ENCODE peak calls at places on chromosomes 4 and X, in eight cellular contexts. W, F, B, Z, C, N, Q and K are unnamed samples.

GRCh38 chrX:9873952-9874351 is 87.7 kb downstream of the SHROOM2 start:
- DNase-seq in W (no peak), F (no peak), B (peak; percentile 33), Z (no peak), C (peak; percentile 58), N (peak; percentile 44), Q (peak; percentile 33), K (peak; percentile 66)

GRCh38 chr4:103719320-103720204 is at the start of gene TACR3:
- DNase-seq in W (no peak), F (no peak), B (no peak), Z (no peak), C (no peak), N (no peak), Q (no peak), K (peak; percentile 74)

GRCh38 chr4:81470456-81471327 is 1.0 kb downstream of the RASGEF1B start:
- DNase-seq in W (peak; percentile 83), F (peak; percentile 75), B (peak; percentile 73), Z (no peak), C (peak; percentile 66), N (no peak), Q (peak; percentile 68), K (peak; percentile 77)

GRCh38 chr4:151031831-151032605 is 16.9 kb upstream of the LRBA start:
- DNase-seq in W (no peak), F (no peak), B (no peak), Z (no peak), C (no peak), N (no peak), Q (no peak), K (no peak)

GRCh38 chrX:1025413-1025812 is 187.0 kb downstream of the CRLF2 start:
- DNase-seq in W (no peak), F (no peak), B (no peak), Z (no peak), C (no peak), N (no peak), Q (no peak), K (no peak)

GRCh38 chr4:13347517-13348125 is 136.5 kb downstream of the RAB28 start:
- DNase-seq in W (no peak), F (no peak), B (no peak), Z (no peak), C (no peak), N (no peak), Q (no peak), K (no peak)

GRCh38 chr4:22514001-22514400 is 1.9 kb downstream of the ADGRA3 start:
- DNase-seq in W (no peak), F (no peak), B (no peak), Z (no peak), C (no peak), N (peak; percentile 6), Q (no peak), K (no peak)

GRCh38 chr4:57184378-57185031 is 74.3 kb upstream of the IGFBP7 start:
- DNase-seq in W (no peak), F (no peak), B (no peak), Z (no peak), C (no peak), N (no peak), Q (no peak), K (no peak)

GRCh38 chr4:7817877-7818675 is 121.6 kb downstream of the AFAP1 start:
- DNase-seq in W (no peak), F (peak; percentile 26), B (no peak), Z (no peak), C (no peak), N (no peak), Q (no peak), K (no peak)

GRCh38 chr4:7820031-7820825 is 119.4 kb downstream of the AFAP1 start:
- DNase-seq in W (no peak), F (no peak), B (no peak), Z (no peak), C (no peak), N (no peak), Q (no peak), K (no peak)

GRCh38 chr4:7821245-7822165 is 118.2 kb downstream of the AFAP1 start:
- DNase-seq in W (no peak), F (peak; percentile 10), B (no peak), Z (no peak), C (no peak), N (no peak), Q (no peak), K (no peak)

GRCh38 chr4:7818676-7819041 is 121.0 kb downstream of the AFAP1 start:
- DNase-seq in W (no peak), F (no peak), B (no peak), Z (no peak), C (no peak), N (no peak), Q (no peak), K (no peak)

DNA sequence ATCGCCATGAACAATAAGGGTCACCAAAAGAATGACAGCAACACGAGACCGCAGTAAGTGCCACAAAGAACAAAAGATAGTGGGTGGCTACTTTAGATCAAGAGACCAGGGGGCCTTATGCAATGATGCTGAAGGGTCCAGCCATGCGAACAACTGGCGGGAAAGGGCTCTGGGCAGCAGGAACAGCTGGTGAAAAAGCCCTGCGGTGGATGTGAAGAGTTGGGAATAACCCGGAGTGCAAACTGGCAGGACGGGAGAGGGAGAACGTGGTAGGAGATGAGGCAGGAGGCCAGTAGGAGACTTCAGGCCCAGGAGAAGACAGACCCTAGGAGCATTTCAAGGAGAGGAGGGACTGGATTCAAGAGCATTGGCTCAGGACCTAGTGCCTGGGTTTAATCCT is 120.2 kb downstream of the AFAP1 start:
- DNase-seq in W (no peak), F (peak; percentile 38), B (no peak), Z (no peak), C (no peak), N (no peak), Q (no peak), K (no peak)
- H3K4me1 ChIP-seq in W (peaks cover 10% of the 10 kb centered on the region), F (peaks cover 20% of the 10 kb centered on the region), B (no peaks in the 10 kb centered on the region), Z (no peaks in the 10 kb centered on the region), C (no peaks in the 10 kb centered on the region), N (peaks cover 87% of the 10 kb centered on the region), Q (peaks cover 9% of the 10 kb centered on the region), K (no peaks in the 10 kb centered on the region)

DNA sequence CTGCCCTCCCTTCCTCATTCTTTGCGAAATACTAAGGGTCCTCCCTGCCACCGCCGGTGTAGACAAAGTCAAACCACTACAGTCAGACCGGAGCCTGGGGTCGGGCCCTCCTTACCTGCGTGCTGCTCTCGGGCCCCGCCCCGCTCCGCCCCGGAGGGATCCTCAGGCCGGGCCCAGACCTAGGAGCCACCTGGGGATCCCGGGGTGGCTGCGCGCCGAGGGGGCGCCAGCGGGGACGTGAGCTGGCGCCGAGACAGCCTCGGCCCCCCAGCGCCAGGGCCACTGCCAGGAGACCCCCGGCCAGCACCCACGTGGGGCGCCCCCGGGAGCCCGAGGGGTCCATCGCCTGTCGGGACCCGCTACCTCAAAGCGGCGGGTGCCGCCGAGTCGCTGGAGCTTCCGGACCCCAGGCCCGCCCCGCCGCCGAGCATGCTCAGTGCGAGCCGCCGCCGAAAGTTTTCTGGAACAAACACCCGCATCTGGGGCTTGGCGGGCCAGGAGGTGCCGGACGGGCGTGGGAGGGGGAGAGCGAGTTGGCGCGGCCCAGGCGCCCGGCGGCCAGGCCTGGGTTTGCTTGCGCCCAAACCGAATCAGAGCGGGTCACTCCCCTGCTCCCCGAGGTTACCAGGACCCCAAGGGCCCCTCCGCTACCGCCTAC is at the start of gene EVC2:
- DNase-seq in W (peak; percentile 67), F (peak; percentile 84), B (peak; percentile 71), Z (no peak), C (no peak), N (peak; percentile 13), Q (peak; percentile 56), K (peak; percentile 65)
- H3K4me1 ChIP-seq in W (peaks cover 9% of the 10 kb centered on the region), F (peaks cover 18% of the 10 kb centered on the region), B (peaks cover 4% of the 10 kb centered on the region), Z (peaks cover 50% of the 10 kb centered on the region), C (no peaks in the 10 kb centered on the region), N (peaks cover 38% of the 10 kb centered on the region), Q (no peaks in the 10 kb centered on the region), K (peaks cover 11% of the 10 kb centered on the region)

DNA sequence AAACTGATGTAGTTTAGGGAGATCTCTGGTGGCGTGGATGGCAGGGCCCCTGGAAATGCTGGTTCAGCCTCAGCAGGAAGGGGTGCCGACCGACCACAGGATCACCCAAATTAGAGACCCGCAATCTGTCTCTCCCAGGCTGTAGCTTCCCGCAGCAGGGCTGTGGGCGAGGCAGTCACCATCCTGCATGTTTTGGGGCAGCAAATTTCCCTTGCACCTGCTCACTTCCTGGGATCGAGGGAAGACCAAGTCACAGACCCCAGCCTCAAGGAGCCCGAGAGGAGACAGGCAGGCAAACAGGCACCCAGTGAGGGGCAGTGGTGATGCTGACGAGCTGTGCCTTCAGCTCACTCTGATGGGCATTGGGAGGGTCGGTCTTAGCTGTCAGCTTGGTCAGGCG is 21.2 kb upstream of the GPR78 start:
- DNase-seq in W (no peak), F (peak; percentile 46), B (no peak), Z (no peak), C (no peak), N (no peak), Q (no peak), K (no peak)
- H3K4me1 ChIP-seq in W (no peaks in the 10 kb centered on the region), F (no peaks in the 10 kb centered on the region), B (no peaks in the 10 kb centered on the region), Z (no peaks in the 10 kb centered on the region), C (no peaks in the 10 kb centered on the region), N (peaks cover 26% of the 10 kb centered on the region), Q (no peaks in the 10 kb centered on the region), K (peaks cover 13% of the 10 kb centered on the region)

DNA sequence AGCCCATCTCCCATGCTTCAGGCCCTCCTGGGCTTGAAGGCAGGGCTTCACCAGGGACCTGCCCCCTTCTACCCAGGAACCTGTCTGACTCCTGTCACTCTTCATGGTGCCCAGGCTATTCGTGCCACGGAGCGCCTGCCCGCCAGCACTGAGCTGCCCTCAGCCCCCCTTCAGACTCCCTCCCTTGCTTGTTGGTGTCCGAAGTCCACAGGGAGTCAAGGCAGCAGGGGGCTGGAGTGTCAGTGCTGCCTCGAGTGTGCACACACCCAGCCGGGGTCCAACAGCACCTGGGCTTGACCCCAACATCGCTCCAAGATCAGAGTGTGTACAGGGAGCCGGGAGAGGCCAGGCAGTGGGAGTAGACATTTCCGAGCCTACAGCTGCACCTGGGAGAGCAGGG is 59.8 kb downstream of the TBCK start:
- DNase-seq in W (no peak), F (no peak), B (no peak), Z (no peak), C (no peak), N (no peak), Q (no peak), K (no peak)
- H3K4me1 ChIP-seq in W (no peaks in the 10 kb centered on the region), F (no peaks in the 10 kb centered on the region), B (no peaks in the 10 kb centered on the region), Z (no peaks in the 10 kb centered on the region), C (no peaks in the 10 kb centered on the region), N (peaks cover 23% of the 10 kb centered on the region), Q (no peaks in the 10 kb centered on the region), K (no peaks in the 10 kb centered on the region)

DNA sequence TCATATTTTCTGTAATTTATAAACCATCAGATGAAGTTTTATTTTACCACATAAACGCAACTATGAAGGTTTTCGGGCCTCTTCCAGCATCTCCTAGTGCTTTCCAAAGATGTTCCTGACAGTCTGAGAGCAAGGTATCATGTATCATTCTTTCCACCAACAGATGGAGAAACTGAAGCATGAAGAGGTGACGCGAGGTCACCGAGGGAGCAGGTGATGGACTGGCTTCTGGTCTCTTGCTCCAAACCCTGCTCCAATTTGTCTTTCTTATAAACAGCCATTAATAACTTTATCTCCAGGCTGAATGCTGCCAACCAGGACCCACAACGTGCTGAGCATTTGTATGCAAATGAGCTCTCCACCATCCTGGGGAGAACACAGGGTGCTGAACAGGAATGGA is 86.3 kb upstream of the MAML3 start:
- DNase-seq in W (no peak), F (no peak), B (no peak), Z (no peak), C (no peak), N (no peak), Q (no peak), K (no peak)
- H3K4me1 ChIP-seq in W (peaks cover 27% of the 10 kb centered on the region), F (peaks cover 41% of the 10 kb centered on the region), B (no peaks in the 10 kb centered on the region), Z (peaks cover 9% of the 10 kb centered on the region), C (peaks cover 17% of the 10 kb centered on the region), N (peaks cover 10% of the 10 kb centered on the region), Q (peaks cover 49% of the 10 kb centered on the region), K (peaks cover 12% of the 10 kb centered on the region)

GRCh38 chr4:68209003-68209402 is 36.5 kb downstream of the TMPRSS11B start:
- DNase-seq in W (no peak), F (no peak), B (no peak), Z (no peak), C (no peak), N (no peak), Q (no peak), K (peak; percentile 13)
- H3K4me1 ChIP-seq in W (no peaks in the 10 kb centered on the region), F (no peaks in the 10 kb centered on the region), B (no peaks in the 10 kb centered on the region), Z (no peaks in the 10 kb centered on the region), C (no peaks in the 10 kb centered on the region), N (no peaks in the 10 kb centered on the region), Q (no peaks in the 10 kb centered on the region), K (no peaks in the 10 kb centered on the region)